ENCODE peak calls at places on chromosomes 7 and 10, in five cellular contexts. One of them, this sample, is unnamed.
A peak's percentile ranks its signal among the peaks of the same experiment; 100 is the strongest.

GRCh38 chr7:54969190-54969967 is 49.4 kb upstream of the EGFR start:
- DNase-seq in ovary: no peak
- DNase-seq in fibroblast of lung: no peak
- DNase-seq in adrenal gland: no peak
- DNase-seq in adipocyte: no peak
- DNase-seq in this sample: peak; percentile 3

GRCh38 chr10:53325073-53325472 is 552.5 kb upstream of the MBL2 start:
- DNase-seq in fibroblast of lung: peak; percentile 13
- DNase-seq in adipocyte: no peak
- DNase-seq in ovary: no peak
- DNase-seq in adrenal gland: no peak
- DNase-seq in this sample: no peak

GRCh38 chr10:14879055-14879800 is 562 bp downstream of the SUV39H2 start:
- DNase-seq in fibroblast of lung: peak; percentile 5
- DNase-seq in adrenal gland: peak; percentile 29
- DNase-seq in ovary: no peak
- DNase-seq in adipocyte: peak; percentile 69
- DNase-seq in this sample: peak; percentile 18

GRCh38 chr7:101015626-101016025 is 4.3 kb upstream of the MUC17 start:
- DNase-seq in adipocyte: no peak
- DNase-seq in fibroblast of lung: no peak
- DNase-seq in adrenal gland: no peak
- DNase-seq in ovary: no peak
- DNase-seq in this sample: no peak

GRCh38 chr10:118983263-118983662 is 46.3 kb upstream of the NANOS1 start:
- DNase-seq in ovary: no peak
- DNase-seq in adipocyte: no peak
- DNase-seq in fibroblast of lung: peak; percentile 4
- DNase-seq in adrenal gland: no peak
- DNase-seq in this sample: peak; percentile 23

GRCh38 chr10:68330852-68331454 is 911 bp upstream of the HNRNPH3 start:
- DNase-seq in ovary: peak; percentile 60
- DNase-seq in fibroblast of lung: peak; percentile 54
- DNase-seq in adrenal gland: peak; percentile 49
- DNase-seq in adipocyte: no peak
- DNase-seq in this sample: peak; percentile 33

GRCh38 chr7:104482362-104483042 is 154.1 kb downstream of the LHFPL3 start:
- DNase-seq in ovary: no peak
- DNase-seq in adipocyte: no peak
- DNase-seq in adrenal gland: no peak
- DNase-seq in fibroblast of lung: no peak
- DNase-seq in this sample: no peak

GRCh38 chr7:112212516-112213036 is 6.1 kb downstream of the ZNF277 start:
- DNase-seq in fibroblast of lung: no peak
- DNase-seq in ovary: no peak
- DNase-seq in adrenal gland: no peak
- DNase-seq in adipocyte: peak; percentile 21
- DNase-seq in this sample: no peak

GRCh38 chr7:107838816-107839584 is 36.0 kb upstream of the SLC26A3 start:
- DNase-seq in fibroblast of lung: no peak
- DNase-seq in adrenal gland: no peak
- DNase-seq in ovary: no peak
- DNase-seq in adipocyte: no peak
- DNase-seq in this sample: no peak

GRCh38 chr7:73436031-73436929 is 2.7 kb downstream of the FZD9 start:
- DNase-seq in fibroblast of lung: no peak
- DNase-seq in adrenal gland: no peak
- DNase-seq in adipocyte: no peak
- DNase-seq in ovary: no peak
- DNase-seq in this sample: no peak

GRCh38 chr10:33008499-33009243 is 50.6 kb upstream of the ITGB1 start:
- DNase-seq in fibroblast of lung: peak; percentile 92
- DNase-seq in adrenal gland: peak; percentile 59
- DNase-seq in adipocyte: peak; percentile 94
- DNase-seq in ovary: no peak
- DNase-seq in this sample: peak; percentile 93

GRCh38 chr10:30462513-30462912 is 28.5 kb downstream of the MAP3K8 start:
- DNase-seq in fibroblast of lung: no peak
- DNase-seq in adipocyte: no peak
- DNase-seq in adrenal gland: no peak
- DNase-seq in ovary: no peak
- DNase-seq in this sample: no peak

GRCh38 chr10:102540023-102540422 is 36.3 kb downstream of the SUFU start:
- DNase-seq in adrenal gland: no peak
- DNase-seq in ovary: no peak
- DNase-seq in adipocyte: no peak
- DNase-seq in fibroblast of lung: peak; percentile 17
- DNase-seq in this sample: no peak

GRCh38 chr10:90862908-90863514 is 5.2 kb upstream of the HTR7 start:
- DNase-seq in adrenal gland: no peak
- DNase-seq in ovary: no peak
- DNase-seq in adipocyte: peak; percentile 71
- DNase-seq in fibroblast of lung: peak; percentile 70
- DNase-seq in this sample: peak; percentile 58

GRCh38 chr10:34743804-34744203 is 71.3 kb downstream of the PARD3 start:
- DNase-seq in adipocyte: no peak
- DNase-seq in fibroblast of lung: peak; percentile 37
- DNase-seq in ovary: no peak
- DNase-seq in adrenal gland: peak; percentile 33
- DNase-seq in this sample: peak; percentile 34

GRCh38 chr10:114470956-114471905 is 66.9 kb upstream of the AFAP1L2 start:
- DNase-seq in adipocyte: peak; percentile 93
- DNase-seq in fibroblast of lung: peak; percentile 83
- DNase-seq in ovary: peak; percentile 76
- DNase-seq in adrenal gland: peak; percentile 58
- DNase-seq in this sample: peak; percentile 77

GRCh38 chr10:71397340-71398212 is 856 bp downstream of the CDH23 start:
- DNase-seq in adrenal gland: no peak
- DNase-seq in adipocyte: no peak
- DNase-seq in ovary: peak; percentile 61
- DNase-seq in fibroblast of lung: no peak
- DNase-seq in this sample: no peak

GRCh38 chr10:58486821-58487220 is 25.9 kb upstream of the BICC1 start:
- DNase-seq in fibroblast of lung: peak; percentile 23
- DNase-seq in ovary: no peak
- DNase-seq in adipocyte: no peak
- DNase-seq in adrenal gland: no peak
- DNase-seq in this sample: no peak

GRCh38 chr10:123147635-123148413 is at the start of gene HMX2:
- DNase-seq in adrenal gland: no peak
- DNase-seq in adipocyte: no peak
- DNase-seq in fibroblast of lung: no peak
- DNase-seq in ovary: no peak
- DNase-seq in this sample: no peak

GRCh38 chr10:105615986-105616385 is 974.9 kb downstream of the SORCS3 start:
- DNase-seq in adipocyte: no peak
- DNase-seq in ovary: no peak
- DNase-seq in adrenal gland: no peak
- DNase-seq in fibroblast of lung: no peak
- DNase-seq in this sample: no peak

GRCh38 chr7:82335927-82336326 is 107.7 kb downstream of the CACNA2D1 start:
- DNase-seq in adipocyte: no peak
- DNase-seq in adrenal gland: peak; percentile 13
- DNase-seq in ovary: no peak
- DNase-seq in fibroblast of lung: peak; percentile 7
- DNase-seq in this sample: peak; percentile 70

GRCh38 chr7:27586825-27587224 is 75.9 kb downstream of the HIBADH start:
- DNase-seq in adipocyte: no peak
- DNase-seq in ovary: no peak
- DNase-seq in fibroblast of lung: no peak
- DNase-seq in adrenal gland: no peak
- DNase-seq in this sample: no peak

GRCh38 chr10:33183658-33184057 is 150.8 kb downstream of the NRP1 start:
- DNase-seq in ovary: no peak
- DNase-seq in adipocyte: no peak
- DNase-seq in adrenal gland: no peak
- DNase-seq in fibroblast of lung: no peak
- DNase-seq in this sample: peak; percentile 37

GRCh38 chr7:94657771-94658693 is 2.1 kb upstream of the SGCE start:
- DNase-seq in ovary: peak; percentile 97
- DNase-seq in adipocyte: peak; percentile 83
- DNase-seq in fibroblast of lung: peak; percentile 93
- DNase-seq in adrenal gland: peak; percentile 97
- DNase-seq in this sample: peak; percentile 93
- H3K4me3 ChIP-seq in ovary: peak overlapping the region; percentile 66
- H3K4me3 ChIP-seq in adipocyte: peak overlapping the region; percentile 77
- H3K4me3 ChIP-seq in fibroblast of lung: peak overlapping the region; percentile 30
- H3K4me3 ChIP-seq in adrenal gland: peak overlapping the region; percentile 73
- H3K4me3 ChIP-seq in this sample: peak overlapping the region; percentile 72

DNA sequence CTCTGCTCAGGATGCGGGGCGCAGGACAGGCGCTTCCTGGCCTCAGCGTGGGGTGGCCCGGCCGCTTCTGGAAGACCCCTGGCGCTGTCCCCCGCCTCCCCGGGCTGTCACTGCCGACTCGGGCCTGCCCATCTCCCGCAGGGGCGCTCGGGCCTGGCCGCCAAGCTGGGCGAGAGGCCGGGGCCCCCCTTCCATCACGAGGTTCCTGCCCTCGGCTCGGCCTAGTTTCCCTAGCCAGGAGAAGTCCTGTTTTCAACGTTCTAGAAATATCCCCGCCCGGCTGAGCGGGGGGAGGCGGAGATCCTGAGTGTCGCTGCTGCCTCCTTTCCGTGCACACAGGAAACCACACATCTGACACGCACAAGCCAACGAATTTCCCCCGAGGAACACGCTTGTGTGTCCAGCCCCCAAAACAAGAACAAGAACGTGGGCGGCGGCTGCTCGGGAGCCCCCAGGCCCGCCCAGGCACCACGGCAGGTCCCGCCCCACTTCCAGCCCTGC is 33.7 kb downstream of the AP5Z1 start:
- DNase-seq in fibroblast of lung: no peak
- DNase-seq in ovary: no peak
- DNase-seq in adipocyte: no peak
- DNase-seq in adrenal gland: no peak
- DNase-seq in this sample: no peak
- H3K4me3 ChIP-seq in fibroblast of lung: no peak overlapping the region
- H3K4me3 ChIP-seq in ovary: no peak overlapping the region
- H3K4me3 ChIP-seq in adipocyte: no peak overlapping the region
- H3K4me3 ChIP-seq in adrenal gland: no peak overlapping the region
- H3K4me3 ChIP-seq in this sample: no peak overlapping the region

GRCh38 chr10:47418966-47419365 is 34.9 kb upstream of the ZNF488 start:
- DNase-seq in fibroblast of lung: no peak
- DNase-seq in adipocyte: no peak
- DNase-seq in adrenal gland: no peak
- DNase-seq in ovary: no peak
- DNase-seq in this sample: no peak
- H3K4me3 ChIP-seq in fibroblast of lung: no peak overlapping the region
- H3K4me3 ChIP-seq in adipocyte: no peak overlapping the region
- H3K4me3 ChIP-seq in adrenal gland: no peak overlapping the region
- H3K4me3 ChIP-seq in ovary: no peak overlapping the region
- H3K4me3 ChIP-seq in this sample: no peak overlapping the region

GRCh38 chr10:50540069-50540825 is 83.5 kb downstream of the SGMS1 start:
- DNase-seq in ovary: no peak
- DNase-seq in adrenal gland: peak; percentile 20
- DNase-seq in adipocyte: no peak
- DNase-seq in fibroblast of lung: no peak
- DNase-seq in this sample: peak; percentile 31
- H3K4me3 ChIP-seq in ovary: no peak overlapping the region
- H3K4me3 ChIP-seq in adrenal gland: no peak overlapping the region
- H3K4me3 ChIP-seq in adipocyte: no peak overlapping the region
- H3K4me3 ChIP-seq in fibroblast of lung: no peak overlapping the region
- H3K4me3 ChIP-seq in this sample: no peak overlapping the region

This sample was measured in fibroblast of villous mesenchyme.